ENCODE peak calls at places on chromosomes 3 and 15, in five cellular contexts. C is endothelial cell of umbilical vein, O is osteoblast, Z is mesothelial cell of epicardium, T is cardiac muscle cell. J is an unnamed sample.

GRCh38 chr15:51267047-51267713 is 71.2 kb downstream of the CYP19A1 start:
- DNase-seq in Z (peak; percentile 40), O (peak; percentile 80), C (no peak), T (peak; percentile 38), J (no peak)

GRCh38 chr3:181336597-181336996 is 347.1 kb upstream of the DNAJC19 start:
- DNase-seq in Z (no peak), T (peak; percentile 12), O (no peak), C (no peak), J (no peak)

GRCh38 chr3:59998040-59998439 is 948.2 kb upstream of the CFAP20DC start:
- DNase-seq in O (no peak), Z (no peak), T (no peak), C (no peak), J (no peak)

GRCh38 chr3:26623409-26624208 is 1.0 kb downstream of the LRRC3B start:
- DNase-seq in C (no peak), Z (no peak), O (peak; percentile 41), T (peak; percentile 6), J (no peak)

GRCh38 chr3:195221876-195222617 is 48.9 kb downstream of the XXYLT1 start:
- DNase-seq in Z (peak; percentile 28), T (no peak), O (peak; percentile 37), C (no peak), J (no peak)

GRCh38 chr15:22227961-22228762 is 147.8 kb downstream of the OR4M2 start:
- DNase-seq in O (no peak), C (no peak), T (no peak), Z (no peak), J (no peak)

GRCh38 chr3:66149269-66149668 is 71.5 kb upstream of the SLC25A26 start:
- DNase-seq in Z (no peak), O (no peak), T (no peak), C (no peak), J (no peak)

GRCh38 chr3:150407051-150407817 is 864 bp upstream of the TSC22D2 start:
- DNase-seq in O (peak; percentile 89), Z (no peak), C (no peak), T (no peak), J (no peak)

GRCh38 chr3:191170097-191170496 is 28.9 kb upstream of the OSTN start:
- DNase-seq in C (no peak), T (no peak), O (no peak), Z (no peak), J (no peak)

GRCh38 chr3:8975081-8976020 is 12.1 kb upstream of the RAD18 start:
- DNase-seq in O (no peak), Z (no peak), T (no peak), C (no peak), J (no peak)

GRCh38 chr3:193832833-193833413 is 239.9 kb downstream of the OPA1 start:
- DNase-seq in T (peak; percentile 79), Z (no peak), C (no peak), O (no peak), J (no peak)

GRCh38 chr3:127691494-127691893 is 18.7 kb downstream of the ABTB1 start:
- DNase-seq in C (no peak), T (no peak), O (no peak), Z (no peak), J (no peak)

GRCh38 chr3:126914226-126914625 is 68.7 kb upstream of the PLXNA1 start:
- DNase-seq in C (no peak), Z (no peak), O (no peak), T (no peak), J (no peak)

GRCh38 chr15:67781907-67782559 is 43.3 kb upstream of the SKOR1 start:
- DNase-seq in C (no peak), O (no peak), Z (no peak), T (no peak), J (peak; percentile 29)

GRCh38 chr3:52436500-52437106 is 8.3 kb downstream of the SEMA3G start:
- DNase-seq in C (no peak), Z (no peak), T (no peak), O (peak; percentile 91), J (no peak)

GRCh38 chr3:46926039-46926438 is 48.5 kb downstream of the PTH1R start:
- DNase-seq in Z (no peak), T (no peak), C (peak; percentile 52), O (peak; percentile 89), J (no peak)

GRCh38 chr3:47244531-47245100 is 38.0 kb downstream of the KIF9 start:
- DNase-seq in T (no peak), C (no peak), O (no peak), Z (no peak), J (no peak)

GRCh38 chr15:101489633-101490407 is at the start of gene PCSK6:
- DNase-seq in T (peak; percentile 63), Z (no peak), O (peak; percentile 96), C (no peak), J (peak; percentile 67)

GRCh38 chr3:53286727-53287412 is 31.0 kb upstream of the TKT start:
- DNase-seq in Z (no peak), T (no peak), O (no peak), C (no peak), J (no peak)

GRCh38 chr15:22806664-22807063 is 20.2 kb downstream of the NIPA1 start:
- DNase-seq in C (no peak), Z (no peak), T (no peak), O (no peak), J (no peak)

GRCh38 chr3:60269829-60270266 is 981.4 kb downstream of the FHIT start:
- DNase-seq in Z (no peak), T (no peak), O (no peak), C (no peak), J (no peak)

GRCh38 chr3:193857996-193858395 is 265.0 kb downstream of the OPA1 start:
- DNase-seq in T (no peak), O (no peak), Z (no peak), C (no peak), J (no peak)

GRCh38 chr3:52830535-52831258 is at the start of gene ITIH4:
- DNase-seq in Z (no peak), O (peak; percentile 90), T (no peak), C (no peak), J (no peak)

GRCh38 chr3:136042608-136043221 is 77.2 kb downstream of the PPP2R3A start:
- DNase-seq in Z (no peak), C (peak; percentile 67), O (peak; percentile 65), T (peak; percentile 79), J (no peak)

GRCh38 chr3:196168808-196169391 is 42.3 kb downstream of the ZDHHC19 start:
- DNase-seq in T (no peak), O (peak; percentile 47), C (no peak), Z (no peak), J (no peak)

GRCh38 chr15:97692317-97693015 is 268.0 kb upstream of the ARRDC4 start:
- DNase-seq in T (peak; percentile 27), C (no peak), Z (no peak), O (no peak), J (no peak)

GRCh38 chr3:171187706-171188290 is 161.3 kb upstream of the SLC2A2 start:
- DNase-seq in O (no peak), T (peak; percentile 58), Z (no peak), C (peak; percentile 67), J (no peak)

GRCh38 chr15:58903232-58903631 is 30.2 kb downstream of the SLTM start:
- DNase-seq in C (no peak), Z (no peak), O (no peak), T (no peak), J (no peak)

GRCh38 chr15:39181901-39182300 is 399.0 kb upstream of the THBS1 start:
- DNase-seq in Z (no peak), C (no peak), O (peak; percentile 34), T (no peak), J (no peak)

GRCh38 chr15:79682285-79682684 is 214.5 kb downstream of the MTHFS start:
- DNase-seq in T (no peak), Z (peak; percentile 73), O (peak; percentile 86), C (peak; percentile 32), J (no peak)

GRCh38 chr3:10495003-10495402 is 10.4 kb downstream of the ATP2B2 start:
- DNase-seq in Z (no peak), O (peak; percentile 37), C (peak; percentile 20), T (peak; percentile 30), J (no peak)

GRCh38 chr3:131622726-131623125 is 120.0 kb upstream of the MRPL3 start:
- DNase-seq in Z (no peak), O (no peak), C (no peak), T (no peak), J (no peak)

GRCh38 chr3:22988566-22988965 is 214.6 kb upstream of the UBE2E2 start:
- DNase-seq in C (no peak), T (peak; percentile 19), Z (no peak), O (no peak), J (no peak)

GRCh38 chr3:190158261-190158660 is 37.6 kb upstream of the P3H2 start:
- DNase-seq in Z (no peak), O (peak; percentile 54), C (no peak), T (no peak), J (no peak)

DNA sequence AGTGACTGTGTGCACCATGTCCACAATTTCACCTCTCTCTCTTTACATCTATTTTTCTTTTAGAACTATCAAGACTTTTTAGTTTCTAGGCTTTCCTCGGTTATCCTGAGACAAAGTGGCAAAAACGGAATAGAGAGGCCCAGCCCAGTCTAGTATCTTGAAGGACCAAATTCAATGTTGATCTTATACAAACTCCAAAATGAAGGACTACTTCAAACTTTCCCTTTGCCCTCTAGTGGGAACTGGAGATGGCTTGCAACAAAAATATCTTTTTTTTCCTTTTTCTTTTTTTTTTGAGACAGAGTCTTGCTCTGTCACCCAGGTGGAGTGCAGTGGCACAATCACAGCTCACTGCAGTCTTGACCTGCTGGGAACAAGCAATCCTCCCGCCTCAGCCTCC is 338.5 kb upstream of the UMPS start:
- DNase-seq in C (no peak), O (no peak), Z (no peak), T (no peak), J (no peak)
- TF ChIP-seq CTCF in C (no peak), O (no peak), Z (no peak), T (no peak), J (no peak)

GRCh38 chr15:62068071-62068786 is 1.5 kb downstream of the C2CD4A start:
- DNase-seq in Z (peak; percentile 48), O (no peak), T (peak; percentile 44), C (peak; percentile 60), J (no peak)
- TF ChIP-seq CTCF in Z (no peak), O (no peak), T (peak; percentile 12), C (peak; percentile 4), J (no peak)

GRCh38 chr15:70096215-70096974 is 1.3 kb downstream of the TLE3 start:
- DNase-seq in O (peak; percentile 96), C (peak; percentile 68), Z (peak; percentile 67), T (peak; percentile 37), J (no peak)
- TF ChIP-seq CTCF in O (no peak), C (no peak), Z (no peak), T (peak; percentile 10), J (peak; percentile 0)

DNA sequence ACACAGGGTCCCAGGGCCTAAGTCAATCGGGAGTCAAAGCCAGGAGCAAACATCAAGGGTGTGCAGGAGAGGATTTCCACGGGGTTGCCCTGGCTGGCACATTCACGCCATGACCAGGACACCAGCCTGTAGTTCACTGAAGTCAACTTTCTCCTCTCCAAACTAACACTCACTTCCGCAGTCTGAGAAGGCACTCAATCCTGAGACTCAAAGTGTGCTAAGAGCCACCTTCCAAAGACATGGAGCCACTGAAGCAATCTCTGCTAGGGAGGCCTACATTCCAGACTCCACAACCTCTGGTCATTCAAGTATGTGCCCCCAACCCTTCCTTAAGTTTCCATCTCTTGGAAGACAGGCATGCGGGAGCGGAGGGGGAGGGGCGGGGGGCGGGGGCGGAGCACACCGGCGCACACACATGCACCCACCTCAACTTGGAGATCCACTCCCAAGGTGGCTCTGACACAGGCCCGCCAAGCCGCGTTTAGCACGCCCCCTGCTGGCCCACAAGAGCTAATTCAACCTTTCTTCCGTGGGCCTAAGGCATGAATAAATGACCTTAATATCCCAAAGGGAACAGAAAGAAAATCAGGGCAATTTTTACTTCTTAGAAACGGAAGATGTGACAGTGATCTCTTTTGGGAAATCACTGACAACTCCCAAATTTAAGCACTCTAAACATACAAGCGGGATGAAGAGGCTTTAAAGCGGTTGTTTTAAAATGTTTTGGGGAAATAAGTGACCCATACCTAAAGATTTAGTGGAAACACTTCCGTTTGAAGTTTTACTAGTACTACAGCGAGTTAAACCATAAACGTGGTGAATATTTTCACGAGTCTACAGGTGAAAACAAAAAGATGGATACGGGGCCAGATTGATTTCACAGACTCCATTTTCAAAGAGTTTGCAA is 162.5 kb upstream of the CHRNA7 start:
- DNase-seq in O (peak; percentile 85), C (peak; percentile 48), Z (peak; percentile 75), T (peak; percentile 69), J (no peak)
- TF ChIP-seq CTCF in O (peak; percentile 72), C (peak; percentile 71), Z (peak; percentile 86), T (peak; percentile 75), J (peak; percentile 91)